ENCODE peak calls at places on chromosomes 4 and X, in six cellular contexts. One of them, this sample, is unnamed.
A peak's percentile ranks its signal among the peaks of the same experiment; 100 is the strongest.

GRCh38 chrX:103774070-103774642 is 2.5 kb upstream of the PLP1 start:
- DNase-seq in CD4-positive, alpha-beta T cell: no peak
- DNase-seq in fibroblast of the aortic adventitia: peak; percentile 52
- DNase-seq in neural crest cell: no peak
- DNase-seq in endothelial cell: no peak
- DNase-seq in brain microvascular endothelial cell: no peak
- DNase-seq in this sample: no peak

GRCh38 chr4:179867300-179867878 is 2375.8 kb upstream of the TENM3 start:
- DNase-seq in CD4-positive, alpha-beta T cell: no peak
- DNase-seq in fibroblast of the aortic adventitia: no peak
- DNase-seq in neural crest cell: peak; percentile 68
- DNase-seq in endothelial cell: peak; percentile 79
- DNase-seq in brain microvascular endothelial cell: peak; percentile 4
- DNase-seq in this sample: peak; percentile 45

GRCh38 chr4:150259861-150260567 is 181.8 kb downstream of the DCLK2 start:
- DNase-seq in CD4-positive, alpha-beta T cell: no peak
- DNase-seq in fibroblast of the aortic adventitia: no peak
- DNase-seq in neural crest cell: no peak
- DNase-seq in endothelial cell: no peak
- DNase-seq in brain microvascular endothelial cell: no peak
- DNase-seq in this sample: no peak

GRCh38 chr4:114921790-114922581 is 191.4 kb downstream of the NDST4 start:
- DNase-seq in CD4-positive, alpha-beta T cell: no peak
- DNase-seq in fibroblast of the aortic adventitia: no peak
- DNase-seq in neural crest cell: no peak
- DNase-seq in endothelial cell: no peak
- DNase-seq in brain microvascular endothelial cell: peak; percentile 40
- DNase-seq in this sample: no peak

GRCh38 chr4:81424336-81424735 is 47.4 kb downstream of the RASGEF1B start:
- DNase-seq in CD4-positive, alpha-beta T cell: no peak
- DNase-seq in fibroblast of the aortic adventitia: no peak
- DNase-seq in neural crest cell: no peak
- DNase-seq in endothelial cell: no peak
- DNase-seq in brain microvascular endothelial cell: no peak
- DNase-seq in this sample: no peak

GRCh38 chr4:17283251-17283650 is 228.6 kb downstream of the QDPR start:
- DNase-seq in CD4-positive, alpha-beta T cell: no peak
- DNase-seq in fibroblast of the aortic adventitia: no peak
- DNase-seq in neural crest cell: no peak
- DNase-seq in endothelial cell: no peak
- DNase-seq in brain microvascular endothelial cell: no peak
- DNase-seq in this sample: no peak

GRCh38 chr4:123479944-123480343 is 83.3 kb downstream of the SPRY1 start:
- DNase-seq in CD4-positive, alpha-beta T cell: no peak
- DNase-seq in fibroblast of the aortic adventitia: no peak
- DNase-seq in neural crest cell: no peak
- DNase-seq in endothelial cell: no peak
- DNase-seq in brain microvascular endothelial cell: no peak
- DNase-seq in this sample: no peak

GRCh38 chrX:123736333-123736921 is 3.6 kb upstream of the THOC2 start:
- DNase-seq in CD4-positive, alpha-beta T cell: no peak
- DNase-seq in fibroblast of the aortic adventitia: peak; percentile 71
- DNase-seq in neural crest cell: no peak
- DNase-seq in endothelial cell: no peak
- DNase-seq in brain microvascular endothelial cell: peak; percentile 78
- DNase-seq in this sample: no peak

GRCh38 chrX:71067727-71068051 is 445 bp downstream of the SNX12 start:
- DNase-seq in CD4-positive, alpha-beta T cell: no peak
- DNase-seq in fibroblast of the aortic adventitia: no peak
- DNase-seq in neural crest cell: no peak
- DNase-seq in endothelial cell: no peak
- DNase-seq in brain microvascular endothelial cell: peak; percentile 2
- DNase-seq in this sample: no peak

GRCh38 chr4:174604198-174604597 is 81.9 kb upstream of the HPGD start:
- DNase-seq in CD4-positive, alpha-beta T cell: no peak
- DNase-seq in fibroblast of the aortic adventitia: peak; percentile 67
- DNase-seq in neural crest cell: no peak
- DNase-seq in endothelial cell: no peak
- DNase-seq in brain microvascular endothelial cell: no peak
- DNase-seq in this sample: no peak

GRCh38 chrX:64792598-64793337 is 183.5 kb downstream of the ZC4H2 start:
- DNase-seq in CD4-positive, alpha-beta T cell: no peak
- DNase-seq in fibroblast of the aortic adventitia: no peak
- DNase-seq in neural crest cell: no peak
- DNase-seq in endothelial cell: no peak
- DNase-seq in brain microvascular endothelial cell: no peak
- DNase-seq in this sample: no peak

GRCh38 chrX:11381464-11381863 is 88.3 kb downstream of the AMELX start:
- DNase-seq in CD4-positive, alpha-beta T cell: no peak
- DNase-seq in fibroblast of the aortic adventitia: peak; percentile 78
- DNase-seq in neural crest cell: peak; percentile 23
- DNase-seq in endothelial cell: peak; percentile 39
- DNase-seq in brain microvascular endothelial cell: peak; percentile 69
- DNase-seq in this sample: peak; percentile 17

GRCh38 chr4:44928785-44929184 is 202.4 kb upstream of the GNPDA2 start:
- DNase-seq in CD4-positive, alpha-beta T cell: no peak
- DNase-seq in fibroblast of the aortic adventitia: no peak
- DNase-seq in neural crest cell: no peak
- DNase-seq in endothelial cell: no peak
- DNase-seq in brain microvascular endothelial cell: no peak
- DNase-seq in this sample: no peak

GRCh38 chrX:15468036-15468435 is 25.1 kb downstream of the PIR start:
- DNase-seq in CD4-positive, alpha-beta T cell: no peak
- DNase-seq in fibroblast of the aortic adventitia: peak; percentile 85
- DNase-seq in neural crest cell: no peak
- DNase-seq in endothelial cell: no peak
- DNase-seq in brain microvascular endothelial cell: peak; percentile 20
- DNase-seq in this sample: no peak

GRCh38 chr4:185318679-185319078 is 77.0 kb downstream of the LRP2BP start:
- DNase-seq in CD4-positive, alpha-beta T cell: no peak
- DNase-seq in fibroblast of the aortic adventitia: no peak
- DNase-seq in neural crest cell: no peak
- DNase-seq in endothelial cell: no peak
- DNase-seq in brain microvascular endothelial cell: no peak
- DNase-seq in this sample: no peak

GRCh38 chr4:10773010-10773409 is 88.4 kb upstream of the CLNK start:
- DNase-seq in CD4-positive, alpha-beta T cell: no peak
- DNase-seq in fibroblast of the aortic adventitia: no peak
- DNase-seq in neural crest cell: no peak
- DNase-seq in endothelial cell: no peak
- DNase-seq in brain microvascular endothelial cell: no peak
- DNase-seq in this sample: no peak

GRCh38 chr4:17680985-17681920 is 66.8 kb downstream of the MED28 start:
- DNase-seq in CD4-positive, alpha-beta T cell: no peak
- DNase-seq in fibroblast of the aortic adventitia: no peak
- DNase-seq in neural crest cell: no peak
- DNase-seq in endothelial cell: no peak
- DNase-seq in brain microvascular endothelial cell: no peak
- DNase-seq in this sample: no peak

GRCh38 chr4:79623125-79623905 is 215.3 kb upstream of the GK2 start:
- DNase-seq in CD4-positive, alpha-beta T cell: no peak
- DNase-seq in fibroblast of the aortic adventitia: no peak
- DNase-seq in neural crest cell: no peak
- DNase-seq in endothelial cell: no peak
- DNase-seq in brain microvascular endothelial cell: no peak
- DNase-seq in this sample: no peak

GRCh38 chrX:44748014-44748413 is 95.8 kb upstream of the DUSP21 start:
- DNase-seq in CD4-positive, alpha-beta T cell: no peak
- DNase-seq in fibroblast of the aortic adventitia: peak; percentile 6
- DNase-seq in neural crest cell: no peak
- DNase-seq in endothelial cell: no peak
- DNase-seq in brain microvascular endothelial cell: peak; percentile 9
- DNase-seq in this sample: no peak

GRCh38 chrX:14660970-14661369 is 131.6 kb downstream of the GLRA2 start:
- DNase-seq in CD4-positive, alpha-beta T cell: no peak
- DNase-seq in fibroblast of the aortic adventitia: no peak
- DNase-seq in neural crest cell: no peak
- DNase-seq in endothelial cell: no peak
- DNase-seq in brain microvascular endothelial cell: no peak
- DNase-seq in this sample: no peak

GRCh38 chr4:138242076-138242829 is at the start of gene SLC7A11:
- DNase-seq in CD4-positive, alpha-beta T cell: no peak
- DNase-seq in fibroblast of the aortic adventitia: peak; percentile 99
- DNase-seq in neural crest cell: peak; percentile 33
- DNase-seq in endothelial cell: peak; percentile 49
- DNase-seq in brain microvascular endothelial cell: peak; percentile 98
- DNase-seq in this sample: peak; percentile 50

GRCh38 chr4:8914461-8915171 is 43.0 kb upstream of the HMX1 start:
- DNase-seq in CD4-positive, alpha-beta T cell: no peak
- DNase-seq in fibroblast of the aortic adventitia: no peak
- DNase-seq in neural crest cell: no peak
- DNase-seq in endothelial cell: no peak
- DNase-seq in brain microvascular endothelial cell: no peak
- DNase-seq in this sample: peak; percentile 10

GRCh38 chrX:65601530-65602281 is 65.7 kb upstream of the MSN start:
- DNase-seq in CD4-positive, alpha-beta T cell: peak; percentile 17
- DNase-seq in fibroblast of the aortic adventitia: peak; percentile 92
- DNase-seq in neural crest cell: no peak
- DNase-seq in endothelial cell: peak; percentile 47
- DNase-seq in brain microvascular endothelial cell: peak; percentile 87
- DNase-seq in this sample: no peak

GRCh38 chrX:100413231-100413630 is 3.2 kb upstream of the PCDH19 start:
- DNase-seq in CD4-positive, alpha-beta T cell: no peak
- DNase-seq in fibroblast of the aortic adventitia: peak; percentile 64
- DNase-seq in neural crest cell: peak; percentile 59
- DNase-seq in endothelial cell: no peak
- DNase-seq in brain microvascular endothelial cell: peak; percentile 27
- DNase-seq in this sample: peak; percentile 74

GRCh38 chrX:38654302-38654701 is 93.0 kb downstream of the TSPAN7 start:
- DNase-seq in CD4-positive, alpha-beta T cell: no peak
- DNase-seq in fibroblast of the aortic adventitia: peak; percentile 46
- DNase-seq in neural crest cell: no peak
- DNase-seq in endothelial cell: peak; percentile 7
- DNase-seq in brain microvascular endothelial cell: peak; percentile 20
- DNase-seq in this sample: no peak
- TF ChIP-seq CTCF in CD4-positive, alpha-beta T cell: no peak
- TF ChIP-seq CTCF in fibroblast of the aortic adventitia: peak; percentile 49
- TF ChIP-seq CTCF in neural crest cell: peak; percentile 64
- TF ChIP-seq CTCF in endothelial cell: peak; percentile 60
- TF ChIP-seq CTCF in brain microvascular endothelial cell: peak; percentile 52
- TF ChIP-seq CTCF in this sample: no peak

GRCh38 chr4:188781655-188782054 is 642.4 kb downstream of the TRIML1 start:
- DNase-seq in CD4-positive, alpha-beta T cell: no peak
- DNase-seq in fibroblast of the aortic adventitia: no peak
- DNase-seq in neural crest cell: peak; percentile 4
- DNase-seq in endothelial cell: peak; percentile 13
- DNase-seq in brain microvascular endothelial cell: peak; percentile 27
- DNase-seq in this sample: no peak
- TF ChIP-seq CTCF in CD4-positive, alpha-beta T cell: no peak
- TF ChIP-seq CTCF in fibroblast of the aortic adventitia: no peak
- TF ChIP-seq CTCF in neural crest cell: peak; percentile 55
- TF ChIP-seq CTCF in endothelial cell: peak; percentile 39
- TF ChIP-seq CTCF in brain microvascular endothelial cell: peak; percentile 80
- TF ChIP-seq CTCF in this sample: no peak

GRCh38 chrX:154321624-154322023 is 26.0 kb downstream of the TKTL1 start:
- DNase-seq in CD4-positive, alpha-beta T cell: no peak
- DNase-seq in fibroblast of the aortic adventitia: peak; percentile 11
- DNase-seq in neural crest cell: no peak
- DNase-seq in endothelial cell: no peak
- DNase-seq in brain microvascular endothelial cell: no peak
- DNase-seq in this sample: no peak
- TF ChIP-seq CTCF in CD4-positive, alpha-beta T cell: no peak
- TF ChIP-seq CTCF in fibroblast of the aortic adventitia: no peak
- TF ChIP-seq CTCF in neural crest cell: no peak
- TF ChIP-seq CTCF in endothelial cell: no peak
- TF ChIP-seq CTCF in brain microvascular endothelial cell: no peak
- TF ChIP-seq CTCF in this sample: peak; percentile 25

DNA sequence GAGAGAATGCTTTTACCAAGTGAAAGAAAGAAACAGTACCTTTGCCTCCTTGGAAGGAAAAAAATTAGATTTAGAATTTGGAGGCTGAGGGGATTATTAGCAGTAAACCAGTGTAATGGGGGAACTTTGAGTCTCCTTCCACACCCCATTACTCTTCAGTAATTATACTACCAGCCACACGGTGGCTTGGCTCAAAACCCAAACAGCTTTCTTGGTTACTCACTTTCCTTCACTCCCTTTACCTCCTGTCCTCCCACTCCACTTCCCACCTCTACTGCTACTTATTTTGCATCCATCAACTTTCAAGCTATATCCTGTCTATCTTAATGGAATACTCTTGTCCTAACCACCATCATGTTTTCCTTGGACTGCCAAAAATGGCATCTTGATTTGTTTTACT is 310.6 kb upstream of the AADAT start:
- DNase-seq in CD4-positive, alpha-beta T cell: no peak
- DNase-seq in fibroblast of the aortic adventitia: no peak
- DNase-seq in neural crest cell: no peak
- DNase-seq in endothelial cell: no peak
- DNase-seq in brain microvascular endothelial cell: no peak
- DNase-seq in this sample: no peak
- TF ChIP-seq CTCF in CD4-positive, alpha-beta T cell: no peak
- TF ChIP-seq CTCF in fibroblast of the aortic adventitia: no peak
- TF ChIP-seq CTCF in neural crest cell: no peak
- TF ChIP-seq CTCF in endothelial cell: no peak
- TF ChIP-seq CTCF in brain microvascular endothelial cell: no peak
- TF ChIP-seq CTCF in this sample: peak; percentile 6

GRCh38 chr4:22614114-22614513 is 78.6 kb upstream of the GBA3 start:
- DNase-seq in CD4-positive, alpha-beta T cell: no peak
- DNase-seq in fibroblast of the aortic adventitia: no peak
- DNase-seq in neural crest cell: no peak
- DNase-seq in endothelial cell: no peak
- DNase-seq in brain microvascular endothelial cell: no peak
- DNase-seq in this sample: no peak
- TF ChIP-seq CTCF in CD4-positive, alpha-beta T cell: no peak
- TF ChIP-seq CTCF in fibroblast of the aortic adventitia: no peak
- TF ChIP-seq CTCF in neural crest cell: no peak
- TF ChIP-seq CTCF in endothelial cell: no peak
- TF ChIP-seq CTCF in brain microvascular endothelial cell: no peak
- TF ChIP-seq CTCF in this sample: no peak

DNA sequence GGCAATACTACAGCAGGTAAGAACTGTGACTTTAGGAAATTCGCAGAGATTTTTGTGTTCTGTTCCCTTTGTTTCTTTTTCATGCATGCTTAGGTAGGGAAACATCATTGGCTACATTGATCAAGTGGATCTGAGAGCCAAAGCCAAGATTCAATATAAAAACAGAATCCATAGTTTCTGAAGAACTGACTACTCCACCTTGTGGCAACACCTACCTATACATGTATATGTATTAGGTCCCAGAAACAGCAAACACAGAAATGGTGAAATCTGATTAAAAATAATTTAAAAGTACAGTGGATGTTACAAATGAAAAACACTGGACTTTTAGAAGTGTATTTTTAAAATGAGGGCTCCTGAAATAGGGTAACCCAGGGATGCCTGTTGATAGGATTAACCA is 322.6 kb upstream of the MAOA start:
- DNase-seq in CD4-positive, alpha-beta T cell: no peak
- DNase-seq in fibroblast of the aortic adventitia: no peak
- DNase-seq in neural crest cell: no peak
- DNase-seq in endothelial cell: no peak
- DNase-seq in brain microvascular endothelial cell: no peak
- DNase-seq in this sample: no peak
- TF ChIP-seq CTCF in CD4-positive, alpha-beta T cell: peak; percentile 16
- TF ChIP-seq CTCF in fibroblast of the aortic adventitia: no peak
- TF ChIP-seq CTCF in neural crest cell: peak; percentile 52
- TF ChIP-seq CTCF in endothelial cell: peak; percentile 23
- TF ChIP-seq CTCF in brain microvascular endothelial cell: no peak
- TF ChIP-seq CTCF in this sample: no peak